ENCODE peak calls at places on chromosomes 3 and 15, in five cellular contexts. L is fibroblast of villous mesenchyme, N is activated gamma-delta T cell treated with Interleukin-2 at 50 U/mL for 16 hours, E is SIG-M5, K is RPMI8226. Q is an unnamed sample.

GRCh38 chr15:56734013-56734625 is 810 bp upstream of the ZNF280D start:
- DNase-seq in L (no peak), N (no peak), E (no peak), K (no peak), Q (no peak)

GRCh38 chr15:90075420-90076289 is 26.6 kb downstream of the IDH2 start:
- DNase-seq in L (no peak), N (no peak), E (no peak), K (peak), Q (no peak)

GRCh38 chr15:80780416-80781221 is 1.4 kb downstream of the CEMIP start:
- DNase-seq in L (peak), N (no peak), E (no peak), K (peak), Q (no peak)

GRCh38 chr3:14523792-14524191 is 16.4 kb downstream of the GRIP2 start:
- DNase-seq in L (peak), N (no peak), E (no peak), K (no peak), Q (no peak)

GRCh38 chr3:149977391-149977790 is 6.7 kb upstream of the PFN2 start:
- DNase-seq in L (no peak), N (no peak), E (no peak), K (no peak), Q (no peak)

GRCh38 chr3:189094539-189094938 is 77.2 kb upstream of the TPRG1 start:
- DNase-seq in L (no peak), N (no peak), E (no peak), K (no peak), Q (no peak)

GRCh38 chr15:39230205-39230916 is 350.5 kb upstream of the THBS1 start:
- DNase-seq in L (peak), N (no peak), E (no peak), K (no peak), Q (no peak)

GRCh38 chr15:63358296-63359029 is 23.2 kb downstream of the CA12 start:
- DNase-seq in L (no peak), N (no peak), E (no peak), K (no peak), Q (no peak)

GRCh38 chr3:111874177-111874820 is 15.2 kb downstream of the PHLDB2 start:
- DNase-seq in L (no peak), N (no peak), E (no peak), K (no peak), Q (no peak)

GRCh38 chr3:54968546-54969172 is 40.8 kb upstream of the LRTM1 start:
- DNase-seq in L (peak), N (no peak), E (no peak), K (no peak), Q (no peak)

GRCh38 chr3:175477651-175478224 is 618.6 kb downstream of the NAALADL2 start:
- DNase-seq in L (no peak), N (no peak), E (no peak), K (no peak), Q (peak)

GRCh38 chr3:149702691-149703426 is 45.0 kb upstream of the WWTR1 start:
- DNase-seq in L (peak), N (no peak), E (no peak), K (no peak), Q (no peak)

GRCh38 chr3:49745986-49746385 is 22.2 kb upstream of the GMPPB start:
- DNase-seq in L (peak), N (no peak), E (no peak), K (no peak), Q (no peak)

GRCh38 chr15:33278816-33279612 is 31.8 kb upstream of the RYR3 start:
- DNase-seq in L (peak), N (no peak), E (no peak), K (no peak), Q (no peak)

GRCh38 chr3:181362378-181362777 is 349.3 kb upstream of the SOX2 start:
- DNase-seq in L (no peak), N (no peak), E (no peak), K (no peak), Q (no peak)

GRCh38 chr3:37899711-37900306 is 38.1 kb downstream of the CTDSPL start:
- DNase-seq in L (no peak), N (no peak), E (no peak), K (no peak), Q (no peak)

GRCh38 chr3:19485267-19485666 is 337.0 kb downstream of the KCNH8 start:
- DNase-seq in L (no peak), N (no peak), E (no peak), K (no peak), Q (no peak)

GRCh38 chr3:45978348-45978747 is 17.3 kb downstream of the FYCO1 start:
- DNase-seq in L (no peak), N (peak), E (no peak), K (peak), Q (no peak)

GRCh38 chr15:51090753-51091152 is 4.0 kb downstream of the TNFAIP8L3 start:
- DNase-seq in L (no peak), N (no peak), E (no peak), K (no peak), Q (no peak)

GRCh38 chr3:100234364-100234763 is 26.4 kb upstream of the TBC1D23 start:
- DNase-seq in L (no peak), N (no peak), E (no peak), K (no peak), Q (no peak)

GRCh38 chr3:14933829-14934425 is 13.5 kb upstream of the NR2C2 start:
- DNase-seq in L (no peak), N (no peak), E (no peak), K (no peak), Q (no peak)

GRCh38 chr15:78103406-78104118 is 11.2 kb downstream of the SH2D7 start:
- DNase-seq in L (no peak), N (peak), E (no peak), K (no peak), Q (no peak)

GRCh38 chr15:85587707-85588441 is 206.9 kb downstream of the KLHL25 start:
- DNase-seq in L (peak), N (no peak), E (no peak), K (no peak), Q (no peak)

GRCh38 chr15:95557226-95558046 is 773.1 kb upstream of the NR2F2 start:
- DNase-seq in L (peak), N (no peak), E (no peak), K (no peak), Q (no peak)

GRCh38 chr3:50169858-50170257 is 14.7 kb downstream of the SEMA3F start:
- DNase-seq in L (no peak), N (no peak), E (no peak), K (no peak), Q (no peak)

GRCh38 chr15:68275165-68275746 is 2.3 kb upstream of the FEM1B start:
- DNase-seq in L (peak), N (no peak), E (no peak), K (no peak), Q (no peak)

GRCh38 chr3:95615592-95616310 is 1198.6 kb upstream of the EPHA6 start:
- DNase-seq in L (no peak), N (no peak), E (no peak), K (no peak), Q (no peak)

GRCh38 chr15:69225355-69226027 is 65.1 kb downstream of the GLCE start:
- DNase-seq in L (peak), N (no peak), E (no peak), K (peak), Q (peak)

GRCh38 chr3:134881305-134881704 is 86.2 kb downstream of the EPHB1 start:
- DNase-seq in L (no peak), N (no peak), E (no peak), K (no peak), Q (no peak)

GRCh38 chr3:48088056-48088748 is 72.0 kb upstream of the MAP4 start:
- DNase-seq in L (peak), N (no peak), E (no peak), K (peak), Q (no peak)

GRCh38 chr3:182618085-182618732 is 175.1 kb upstream of the ATP11B start:
- DNase-seq in L (peak), N (no peak), E (no peak), K (peak), Q (peak)

GRCh38 chr3:142481196-142481595 is 33.4 kb upstream of the XRN1 start:
- DNase-seq in L (no peak), N (no peak), E (no peak), K (no peak), Q (no peak)

Q was measured in globus pallidus.